ENCODE peak calls at places on chromosomes 7 and 10, in ten cellular contexts. Y, B, V, W, U, F, L, E, O and N are unnamed samples.

GRCh38 chr7:128827248-128827958 is 2.8 kb upstream of the FLNC start:
- DNase-seq in Y (no peak), B (peak; percentile 93), V (peak; percentile 98), W (no peak), U (peak; percentile 83), F (no peak), L (peak; percentile 80), E (no peak), O (peak; percentile 89), N (no peak)

GRCh38 chr7:130758429-130759056 is 24.5 kb upstream of the KLF14 start:
- DNase-seq in Y (peak; percentile 26), B (peak; percentile 9), V (peak; percentile 60), W (no peak), U (peak; percentile 73), F (no peak), L (peak; percentile 34), E (peak; percentile 74), O (peak; percentile 84), N (no peak)

GRCh38 chr10:113104071-113104470 is 154.0 kb downstream of the TCF7L2 start:
- DNase-seq in Y (no peak), B (no peak), V (no peak), W (no peak), U (no peak), F (no peak), L (no peak), E (no peak), O (peak; percentile 60), N (no peak)

GRCh38 chr7:74043523-74043951 is 15.6 kb downstream of the ELN start:
- DNase-seq in Y (no peak), B (no peak), V (no peak), W (no peak), U (peak; percentile 73), F (no peak), L (no peak), E (no peak), O (peak; percentile 71), N (no peak)

GRCh38 chr10:2968401-2968800 is 98.9 kb upstream of the PFKP start:
- DNase-seq in Y (no peak), B (peak; percentile 65), V (peak; percentile 80), W (no peak), U (peak; percentile 38), F (no peak), L (no peak), E (no peak), O (no peak), N (no peak)

GRCh38 chr7:105759670-105760548 is 116.5 kb downstream of the ATXN7L1 start:
- DNase-seq in Y (peak; percentile 17), B (no peak), V (peak; percentile 78), W (no peak), U (peak; percentile 74), F (no peak), L (peak; percentile 34), E (peak; percentile 91), O (peak; percentile 82), N (peak; percentile 53)

GRCh38 chr7:44796034-44796503 is 412 bp upstream of the PPIA start:
- DNase-seq in Y (no peak), B (no peak), V (no peak), W (no peak), U (peak; percentile 43), F (no peak), L (peak; percentile 54), E (peak; percentile 86), O (peak; percentile 44), N (no peak)

GRCh38 chr10:14396441-14397048 is 65.8 kb upstream of the FRMD4A start:
- DNase-seq in Y (no peak), B (no peak), V (peak; percentile 88), W (no peak), U (no peak), F (no peak), L (peak; percentile 21), E (no peak), O (peak; percentile 71), N (no peak)

GRCh38 chr10:48215148-48215982 is 59.1 kb downstream of the FRMPD2 start:
- DNase-seq in Y (no peak), B (no peak), V (peak; percentile 23), W (no peak), U (peak; percentile 31), F (peak; percentile 20), L (no peak), E (peak; percentile 80), O (peak; percentile 35), N (peak; percentile 83)

GRCh38 chr10:77686096-77686495 is 48.5 kb upstream of the KCNMA1 start:
- DNase-seq in Y (no peak), B (no peak), V (no peak), W (no peak), U (no peak), F (no peak), L (no peak), E (no peak), O (no peak), N (no peak)

GRCh38 chr10:94777886-94778458 is 15.5 kb downstream of the CYP2C19 start:
- DNase-seq in Y (no peak), B (no peak), V (no peak), W (no peak), U (no peak), F (no peak), L (no peak), E (peak; percentile 40), O (no peak), N (no peak)

GRCh38 chr7:151081170-151082101 is 827 bp upstream of the FASTK start:
- DNase-seq in Y (no peak), B (no peak), V (peak; percentile 62), W (no peak), U (no peak), F (no peak), L (peak; percentile 42), E (peak; percentile 79), O (no peak), N (no peak)